ENCODE peak calls at places on chromosomes 2 and 18, in four cellular contexts. I is naive thymus-derived CD4-positive, alpha-beta T cell; E is astrocyte of the cerebellum; P is CD4-positive, alpha-beta T cell. X is an unnamed sample.

GRCh38 chr18:68467966-68468365 is 246.9 kb downstream of the TMX3 start:
- DNase-seq in I (no peak), E (no peak), P (no peak), X (no peak)

GRCh38 chr2:27772804-27773203 is 1.3 kb downstream of the MRPL33 start:
- DNase-seq in I (no peak), E (no peak), P (no peak), X (no peak)

GRCh38 chr2:47907097-47907781 is 941 bp upstream of the FBXO11 start:
- DNase-seq in I (peak), E (no peak), P (peak), X (peak)

GRCh38 chr2:31227711-31228125 is 6.2 kb upstream of the EHD3 start:
- DNase-seq in I (no peak), E (no peak), P (no peak), X (no peak)

GRCh38 chr2:231795525-231796327 is 9.5 kb downstream of the COPS7B start:
- DNase-seq in I (no peak), E (peak), P (no peak), X (no peak)

GRCh38 chr2:72862239-72862988 is 24.8 kb upstream of the SPR start:
- DNase-seq in I (peak), E (peak), P (peak), X (peak)

GRCh38 chr2:26347286-26347865 is 787 bp upstream of the ADGRF3 start:
- DNase-seq in I (no peak), E (no peak), P (no peak), X (no peak)

GRCh38 chr2:16665746-16666452 is at the start of gene CYRIA:
- DNase-seq in I (peak), E (no peak), P (peak), X (peak)

GRCh38 chr2:16546128-16546754 is 119.4 kb downstream of the CYRIA start:
- DNase-seq in I (peak), E (peak), P (no peak), X (no peak)

GRCh38 chr2:107625982-107626381 is 200.7 kb upstream of the RGPD4 start:
- DNase-seq in I (no peak), E (no peak), P (no peak), X (no peak)

GRCh38 chr2:33707312-33707711 is 108.2 kb upstream of the FAM98A start:
- DNase-seq in I (no peak), E (no peak), P (no peak), X (no peak)

GRCh38 chr2:239193925-239194687 is 206.7 kb downstream of the HDAC4 start:
- DNase-seq in I (no peak), E (no peak), P (no peak), X (no peak)

GRCh38 chr2:65754219-65754618 is 321.8 kb upstream of the SPRED2 start:
- DNase-seq in I (no peak), E (peak), P (no peak), X (no peak)

GRCh38 chr18:63869851-63870250 is 17.7 kb upstream of the SERPINB2 start:
- DNase-seq in I (no peak), E (no peak), P (no peak), X (no peak)

GRCh38 chr18:47800756-47801155 is 129.7 kb downstream of the SMAD2 start:
- DNase-seq in I (no peak), E (no peak), P (no peak), X (no peak)

GRCh38 chr2:170566138-170566537 is 149.0 kb upstream of the SP5 start:
- DNase-seq in I (no peak), E (no peak), P (no peak), X (no peak)

GRCh38 chr18:8400825-8401224 is 208.4 kb upstream of the RAB12 start:
- DNase-seq in I (no peak), E (no peak), P (no peak), X (no peak)

GRCh38 chr2:23292024-23292423 is 93.0 kb upstream of the KLHL29 start:
- DNase-seq in I (no peak), E (no peak), P (no peak), X (no peak)

GRCh38 chr2:186688813-186689212 is 5.0 kb upstream of the FAM171B start:
- DNase-seq in I (no peak), E (no peak), P (no peak), X (no peak)

X was measured in T-helper 9 cell.